ENCODE peak calls at places on chromosomes 13 and 19, in six cellular contexts. H is pancreas, Y is IMR-90, Q is endodermal cell, P is cardiac muscle cell, N is brain microvascular endothelial cell. D is an unnamed sample.

GRCh38 chr19:3057275-3057714 is 5.0 kb downstream of the TLE5 start:
- DNase-seq in H (peak; percentile 97), Y (no peak), Q (peak; percentile 79), P (no peak), N (no peak), D (peak; percentile 85)

GRCh38 chr19:29785955-29786589 is 25.7 kb upstream of the CCNE1 start:
- DNase-seq in P (no peak), H (no peak), Y (no peak), Q (peak; percentile 78), N (no peak), D (no peak)

GRCh38 chr19:1513492-1514294 is 874 bp upstream of the ADAMTSL5 start:
- DNase-seq in N (no peak), H (peak; percentile 60), P (peak; percentile 23), Y (peak; percentile 53), Q (peak; percentile 83), D (peak; percentile 66)

GRCh38 chr13:33649212-33649917 is 168.6 kb upstream of the RFC3 start:
- DNase-seq in N (no peak), Y (peak; percentile 6), P (no peak), H (no peak), Q (no peak), D (no peak)

GRCh38 chr13:94160875-94161274 is 318.6 kb downstream of the DCT start:
- DNase-seq in N (no peak), P (no peak), Q (no peak), H (no peak), Y (no peak), D (no peak)

GRCh38 chr13:100573121-100573520 is 15.5 kb downstream of the GGACT start:
- DNase-seq in Y (peak; percentile 82), H (peak; percentile 70), P (peak; percentile 86), N (peak; percentile 75), Q (peak; percentile 87), D (peak; percentile 70)

GRCh38 chr19:39470724-39471339 is 9.8 kb upstream of the TIMM50 start:
- DNase-seq in H (no peak), P (no peak), Q (no peak), Y (peak; percentile 12), N (peak; percentile 11), D (no peak)

GRCh38 chr19:3555653-3556422 is 1.5 kb downstream of the MFSD12 start:
- DNase-seq in Q (no peak), N (no peak), Y (no peak), P (no peak), H (no peak), D (peak; percentile 40)

GRCh38 chr13:40206241-40207109 is 460.0 kb downstream of the FOXO1 start:
- DNase-seq in P (no peak), Y (peak; percentile 7), H (peak; percentile 68), Q (no peak), N (peak; percentile 59), D (no peak)

GRCh38 chr19:1434577-1435060 is 3.6 kb upstream of the RPS15 start:
- DNase-seq in Y (no peak), H (no peak), P (no peak), Q (no peak), N (no peak), D (no peak)

GRCh38 chr19:1251233-1251502 is 2.8 kb downstream of the MIDN start:
- DNase-seq in Y (peak; percentile 68), H (peak; percentile 64), Q (no peak), P (peak; percentile 60), N (peak; percentile 49), D (peak; percentile 93)

GRCh38 chr13:47803131-47803530 is 197.9 kb downstream of the SUCLA2 start:
- DNase-seq in N (no peak), Q (no peak), Y (no peak), H (no peak), P (no peak), D (no peak)

GRCh38 chr13:33186851-33187250 is 98.7 kb downstream of the STARD13 start:
- DNase-seq in H (no peak), Q (peak; percentile 47), P (no peak), N (peak; percentile 89), Y (peak; percentile 89), D (no peak)

GRCh38 chr13:95176611-95177259 is 124.5 kb downstream of the ABCC4 start:
- DNase-seq in Q (peak; percentile 15), N (no peak), Y (peak; percentile 36), H (no peak), P (no peak), D (no peak)

GRCh38 chr19:18304496-18305312 is 18.2 kb downstream of the LSM4 start:
- DNase-seq in P (peak; percentile 68), H (peak; percentile 71), N (peak; percentile 80), Q (peak; percentile 84), Y (peak; percentile 83), D (peak; percentile 85)

GRCh38 chr19:3838661-3839060 is 30.2 kb downstream of the ZFR2 start:
- DNase-seq in N (no peak), Y (no peak), P (no peak), H (no peak), Q (no peak), D (no peak)

GRCh38 chr19:45911291-45911690 is 3.3 kb downstream of the NANOS2 start:
- DNase-seq in Q (no peak), N (no peak), P (peak; percentile 18), Y (no peak), H (no peak), D (no peak)

GRCh38 chr19:45918721-45919120 is 4.1 kb upstream of the NANOS2 start:
- DNase-seq in H (no peak), Q (no peak), P (no peak), N (no peak), Y (no peak), D (no peak)

GRCh38 chr19:45917421-45918091 is 3.0 kb upstream of the NANOS2 start:
- DNase-seq in Q (no peak), Y (no peak), N (no peak), P (no peak), H (no peak), D (no peak)

GRCh38 chr19:45908956-45909355 is 5.6 kb downstream of the NANOS2 start:
- DNase-seq in Q (no peak), Y (peak; percentile 30), H (no peak), N (no peak), P (no peak), D (no peak)

DNA sequence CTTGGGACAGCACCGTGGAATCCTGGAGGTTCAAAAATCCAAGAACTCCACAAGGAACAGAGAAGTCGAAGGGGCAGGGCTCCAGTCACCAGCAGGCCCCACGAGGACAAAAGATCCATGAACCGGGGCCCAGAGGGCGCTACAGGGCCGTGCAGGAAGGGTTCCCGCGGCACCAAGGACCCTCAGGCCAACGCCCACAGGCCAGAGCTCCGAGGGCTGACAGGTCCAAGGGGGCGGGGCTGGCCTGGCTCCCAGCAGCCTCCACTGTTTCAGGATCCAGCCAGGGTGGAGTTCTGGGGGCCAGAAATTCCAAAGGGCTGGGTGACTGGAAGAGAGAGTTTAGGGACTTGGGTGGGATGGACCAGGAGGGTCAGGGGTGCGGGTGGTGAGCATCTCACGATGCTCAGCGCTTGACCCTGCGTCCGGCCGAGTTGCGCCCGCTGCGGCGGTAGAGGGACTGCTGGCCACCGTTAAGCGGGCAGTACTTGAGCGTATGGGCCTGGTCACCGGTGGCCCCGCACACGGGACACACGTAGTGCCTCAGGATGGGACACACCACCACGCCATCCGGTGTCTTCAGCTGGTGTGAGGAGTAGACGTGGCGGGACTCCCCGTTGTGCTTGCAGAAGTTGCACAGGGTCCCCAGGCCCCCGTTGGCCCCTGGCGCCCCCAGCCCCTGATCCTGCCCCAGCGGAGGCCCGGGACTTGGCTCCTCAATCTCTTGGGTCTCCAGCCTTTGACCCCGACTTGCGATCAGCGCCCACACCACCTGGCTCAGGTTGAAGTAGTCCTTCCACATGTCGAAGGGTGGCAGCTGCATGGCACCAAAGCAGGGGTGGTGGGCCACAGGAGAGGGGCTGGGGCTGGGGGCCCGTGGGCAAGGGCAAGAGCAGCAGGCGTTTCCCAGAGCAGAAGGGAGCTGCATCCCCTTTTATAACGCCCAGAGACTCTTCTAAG is at the start of gene NANOS2:
- DNase-seq in Y (no peak), N (no peak), P (peak; percentile 69), Q (peak; percentile 95), H (no peak), D (no peak)
- TF ChIP-seq CTCF in Y (no peak), N (peak; percentile 19), P (no peak), Q (peak; percentile 84), H (no peak), D (no peak)

DNA sequence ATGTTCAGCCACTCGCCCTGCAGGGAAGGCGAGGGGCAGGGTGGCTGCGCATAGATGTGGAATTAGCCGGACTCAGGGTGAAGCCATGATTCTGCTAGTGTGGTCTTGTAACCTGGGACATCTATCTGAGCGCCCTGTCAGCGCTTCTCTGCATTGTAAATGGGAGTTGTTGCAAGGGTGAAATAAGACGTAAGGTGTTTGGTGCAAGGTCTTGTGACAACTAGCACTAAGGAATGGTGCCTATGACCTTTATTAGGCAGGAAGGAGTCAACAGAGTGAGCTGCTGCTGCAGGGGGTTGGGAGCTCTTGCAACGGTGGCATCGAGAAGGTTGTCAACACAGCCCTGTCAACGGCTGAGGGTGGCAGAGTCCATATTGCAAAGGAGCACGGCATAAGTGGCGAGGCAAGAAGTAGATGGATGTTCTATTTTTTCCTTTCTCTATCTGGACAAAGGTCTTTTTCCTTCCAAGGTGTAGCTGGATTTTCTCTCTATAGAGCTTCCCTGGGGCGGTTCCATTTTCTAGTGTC is 49.3 kb downstream of the IRS2 start:
- DNase-seq in P (peak; percentile 81), N (no peak), H (no peak), Q (peak; percentile 30), Y (no peak), D (no peak)
- H3K27ac ChIP-seq in P (peak overlapping the region; percentile 85), N (no peak overlapping the region), H (no peak overlapping the region), Q (no peak overlapping the region), Y (no peak overlapping the region), D (no peak overlapping the region)

GRCh38 chr13:41682001-41682400 is 224.7 kb downstream of the RGCC start:
- DNase-seq in N (no peak), Q (no peak), H (no peak), Y (no peak), P (no peak), D (no peak)
- TF ChIP-seq CTCF in N (no peak), Q (no peak), H (no peak), Y (no peak), P (no peak), D (no peak)

GRCh38 chr13:113916330-113916815 is 52.5 kb upstream of the GAS6 start:
- DNase-seq in P (no peak), N (no peak), Y (peak; percentile 60), Q (no peak), H (no peak), D (no peak)

GRCh38 chr13:113917523-113918371 is 53.9 kb upstream of the GAS6 start:
- DNase-seq in N (no peak), H (no peak), P (no peak), Q (peak; percentile 39), Y (no peak), D (no peak)

GRCh38 chr13:113918580-113918979 is 54.7 kb upstream of the GAS6 start:
- DNase-seq in H (no peak), N (no peak), Q (no peak), Y (no peak), P (no peak), D (no peak)

GRCh38 chr13:113915786-113916329 is 52.0 kb upstream of the GAS6 start:
- DNase-seq in H (no peak), N (no peak), Q (no peak), Y (no peak), P (no peak), D (no peak)

GRCh38 chr13:113917096-113917495 is 53.2 kb upstream of the GAS6 start:
- DNase-seq in P (no peak), Y (no peak), Q (peak; percentile 31), N (no peak), H (no peak), D (no peak)
- H3K27ac ChIP-seq in P (no peak overlapping the region), Y (no peak overlapping the region), Q (no peak overlapping the region), N (no peak overlapping the region), H (no peak overlapping the region), D (no peak overlapping the region)

D was measured in lower lobe of right lung.